ENCODE peak calls at places on chromosomes 7 and 10, in four cellular contexts. One of them, this sample, is unnamed.

GRCh38 chr7:32088336-32088975 is 18.2 kb upstream of the PDE1C start:
- DNase-seq in K562: no peak
- DNase-seq in WTC11: no peak
- DNase-seq in GM12878: no peak
- DNase-seq in this sample: no peak

GRCh38 chr10:7085913-7086589 is 324.8 kb downstream of the SFMBT2 start:
- DNase-seq in K562: peak
- DNase-seq in WTC11: peak
- DNase-seq in GM12878: no peak
- DNase-seq in this sample: no peak

GRCh38 chr7:102992820-102993531 is 80.2 kb downstream of the LRRC17 start:
- DNase-seq in K562: peak
- DNase-seq in WTC11: no peak
- DNase-seq in GM12878: no peak
- DNase-seq in this sample: no peak

GRCh38 chr7:142357953-142358520 is 100.2 kb upstream of the PRSS58 start:
- DNase-seq in K562: peak
- DNase-seq in WTC11: peak
- DNase-seq in GM12878: peak
- DNase-seq in this sample: peak

GRCh38 chr7:140899883-140900282 is 24.8 kb downstream of the BRAF start:
- DNase-seq in K562: peak
- DNase-seq in WTC11: no peak
- DNase-seq in GM12878: no peak
- DNase-seq in this sample: peak

GRCh38 chr7:114575098-114575497 is 160.5 kb downstream of the FOXP2 start:
- DNase-seq in K562: no peak
- DNase-seq in WTC11: no peak
- DNase-seq in GM12878: no peak
- DNase-seq in this sample: no peak

GRCh38 chr7:86814980-86815379 is 171.3 kb downstream of the GRM3 start:
- DNase-seq in K562: peak
- DNase-seq in WTC11: peak
- DNase-seq in GM12878: no peak
- DNase-seq in this sample: peak

GRCh38 chr10:63521389-63522128 is at the start of gene REEP3:
- DNase-seq in K562: peak
- DNase-seq in WTC11: peak
- DNase-seq in GM12878: no peak
- DNase-seq in this sample: peak

GRCh38 chr10:118096022-118096421 is 49.3 kb upstream of the RAB11FIP2 start:
- DNase-seq in K562: no peak
- DNase-seq in WTC11: no peak
- DNase-seq in GM12878: no peak
- DNase-seq in this sample: peak

GRCh38 chr10:34967411-34967880 is 122.7 kb downstream of the CUL2 start:
- DNase-seq in K562: no peak
- DNase-seq in WTC11: no peak
- DNase-seq in GM12878: no peak
- DNase-seq in this sample: no peak

GRCh38 chr7:73899731-73900142 is 38.8 kb downstream of the TMEM270 start:
- DNase-seq in K562: no peak
- DNase-seq in WTC11: no peak
- DNase-seq in GM12878: no peak
- DNase-seq in this sample: no peak

GRCh38 chr10:117212176-117212575 is 14.9 kb downstream of the KCNK18 start:
- DNase-seq in K562: no peak
- DNase-seq in WTC11: no peak
- DNase-seq in GM12878: no peak
- DNase-seq in this sample: no peak

GRCh38 chr7:44290250-44290616 is 35.2 kb downstream of the CAMK2B start:
- DNase-seq in K562: no peak
- DNase-seq in WTC11: peak
- DNase-seq in GM12878: no peak
- DNase-seq in this sample: peak

GRCh38 chr10:2839081-2839725 is 228.1 kb upstream of the PFKP start:
- DNase-seq in K562: peak
- DNase-seq in WTC11: peak
- DNase-seq in GM12878: no peak
- DNase-seq in this sample: peak

GRCh38 chr10:78934499-78934898 is 134.3 kb upstream of the ZMIZ1 start:
- DNase-seq in K562: no peak
- DNase-seq in WTC11: no peak
- DNase-seq in GM12878: no peak
- DNase-seq in this sample: no peak

GRCh38 chr10:11424456-11425287 is 186.8 kb downstream of the USP6NL start:
- DNase-seq in K562: peak
- DNase-seq in WTC11: peak
- DNase-seq in GM12878: no peak
- DNase-seq in this sample: peak

GRCh38 chr7:17598305-17598704 is 299.9 kb downstream of the AHR start:
- DNase-seq in K562: no peak
- DNase-seq in WTC11: no peak
- DNase-seq in GM12878: no peak
- DNase-seq in this sample: no peak

GRCh38 chr7:118918556-118918955 is 694.1 kb downstream of the ANKRD7 start:
- DNase-seq in K562: peak
- DNase-seq in WTC11: no peak
- DNase-seq in GM12878: no peak
- DNase-seq in this sample: peak

GRCh38 chr10:128130051-128130450 is 3.8 kb upstream of the MKI67 start:
- DNase-seq in K562: no peak
- DNase-seq in WTC11: no peak
- DNase-seq in GM12878: no peak
- DNase-seq in this sample: no peak

GRCh38 chr7:83366629-83367028 is 203.9 kb upstream of the PCLO start:
- DNase-seq in K562: no peak
- DNase-seq in WTC11: no peak
- DNase-seq in GM12878: no peak
- DNase-seq in this sample: no peak

GRCh38 chr10:100303724-100304319 is 17.3 kb upstream of the BLOC1S2 start:
- DNase-seq in K562: peak
- DNase-seq in WTC11: no peak
- DNase-seq in GM12878: no peak
- DNase-seq in this sample: peak

GRCh38 chr7:46387646-46388045 is 466.6 kb upstream of the IGFBP3 start:
- DNase-seq in K562: no peak
- DNase-seq in WTC11: no peak
- DNase-seq in GM12878: no peak
- DNase-seq in this sample: no peak

GRCh38 chr10:30445716-30446115 is 11.7 kb downstream of the MAP3K8 start:
- DNase-seq in K562: no peak
- DNase-seq in WTC11: no peak
- DNase-seq in GM12878: no peak
- DNase-seq in this sample: no peak

GRCh38 chr10:77160679-77161078 is 476.9 kb downstream of the KCNMA1 start:
- DNase-seq in K562: no peak
- DNase-seq in WTC11: no peak
- DNase-seq in GM12878: no peak
- DNase-seq in this sample: no peak

GRCh38 chr7:135180122-135180521 is 9.6 kb upstream of the CYREN start:
- DNase-seq in K562: no peak
- DNase-seq in WTC11: no peak
- DNase-seq in GM12878: peak
- DNase-seq in this sample: no peak

GRCh38 chr7:92705831-92706230 is 115.6 kb upstream of the FAM133B start:
- DNase-seq in K562: no peak
- DNase-seq in WTC11: no peak
- DNase-seq in GM12878: no peak
- DNase-seq in this sample: no peak

GRCh38 chr7:6271091-6271658 is 1.2 kb downstream of the CYTH3 start:
- DNase-seq in K562: no peak
- DNase-seq in WTC11: peak
- DNase-seq in GM12878: no peak
- DNase-seq in this sample: peak

GRCh38 chr10:4280481-4281206 is 495.6 kb upstream of the KLF6 start:
- DNase-seq in K562: no peak
- DNase-seq in WTC11: no peak
- DNase-seq in GM12878: no peak
- DNase-seq in this sample: no peak

GRCh38 chr7:140873473-140873872 is 51.3 kb downstream of the BRAF start:
- DNase-seq in K562: no peak
- DNase-seq in WTC11: no peak
- DNase-seq in GM12878: no peak
- DNase-seq in this sample: no peak

GRCh38 chr7:159142204-159142603 is 2.5 kb downstream of the VIPR2 start:
- DNase-seq in K562: no peak
- DNase-seq in WTC11: no peak
- DNase-seq in GM12878: no peak
- DNase-seq in this sample: no peak

GRCh38 chr10:69237528-69238159 is 17.5 kb downstream of the HKDC1 start:
- DNase-seq in K562: peak
- DNase-seq in WTC11: peak
- DNase-seq in GM12878: no peak
- DNase-seq in this sample: peak

GRCh38 chr10:96044686-96045085 is 1.3 kb downstream of the CCNJ start:
- DNase-seq in K562: peak
- DNase-seq in WTC11: no peak
- DNase-seq in GM12878: no peak
- DNase-seq in this sample: no peak

GRCh38 chr7:28787116-28787515 is 171.0 kb downstream of the TRIL start:
- DNase-seq in K562: no peak
- DNase-seq in WTC11: no peak
- DNase-seq in GM12878: no peak
- DNase-seq in this sample: no peak

GRCh38 chr7:82472966-82473365 is 29.4 kb upstream of the CACNA2D1 start:
- DNase-seq in K562: no peak
- DNase-seq in WTC11: no peak
- DNase-seq in GM12878: no peak
- DNase-seq in this sample: no peak

GRCh38 chr10:71270301-71270777 is 48.7 kb upstream of the SLC29A3 start:
- DNase-seq in K562: peak
- DNase-seq in WTC11: peak
- DNase-seq in GM12878: no peak
- DNase-seq in this sample: peak

GRCh38 chr7:74604326-74605020 is 53.0 kb upstream of the GTF2I start:
- DNase-seq in K562: no peak
- DNase-seq in WTC11: no peak
- DNase-seq in GM12878: no peak
- DNase-seq in this sample: no peak

GRCh38 chr7:155885162-155886160 is 73.2 kb upstream of the SHH start:
- DNase-seq in K562: no peak
- DNase-seq in WTC11: no peak
- DNase-seq in GM12878: no peak
- DNase-seq in this sample: no peak

DNA sequence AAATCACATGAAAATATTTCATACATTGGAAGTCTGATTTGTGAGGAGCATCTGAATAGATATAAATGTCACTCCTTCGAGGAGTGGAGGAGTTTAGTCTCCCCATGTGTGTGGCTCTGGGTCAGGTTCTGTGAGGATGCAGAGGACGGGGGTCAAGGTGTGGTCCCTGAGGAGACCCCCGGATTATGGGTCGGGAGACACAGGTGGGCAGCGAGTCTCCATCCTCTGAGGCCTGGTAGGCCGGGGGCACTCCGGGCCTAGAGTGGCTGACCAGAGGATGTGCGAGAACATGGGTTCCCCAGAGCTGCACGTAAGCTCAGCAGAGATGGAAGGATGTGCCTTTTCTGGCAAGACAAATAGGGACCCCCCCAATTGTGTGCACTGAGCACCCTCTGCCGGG is 93.4 kb upstream of the TCERG1L start:
- DNase-seq in K562: no peak
- DNase-seq in WTC11: no peak
- DNase-seq in GM12878: no peak
- DNase-seq in this sample: no peak
- TF ChIP-seq USF1 in K562: no peak
- TF ChIP-seq USF1 in WTC11: no peak
- TF ChIP-seq USF1 in GM12878: no peak
- TF ChIP-seq USF1 in this sample: no peak

GRCh38 chr10:131577178-131577555 is 265.6 kb upstream of the TCERG1L start:
- DNase-seq in K562: no peak
- DNase-seq in WTC11: no peak
- DNase-seq in GM12878: no peak
- DNase-seq in this sample: no peak

GRCh38 chr10:131576341-131577177 is 265.0 kb upstream of the TCERG1L start:
- DNase-seq in K562: no peak
- DNase-seq in WTC11: no peak
- DNase-seq in GM12878: no peak
- DNase-seq in this sample: no peak

GRCh38 chr10:131574363-131574706 is 262.8 kb upstream of the TCERG1L start:
- DNase-seq in K562: no peak
- DNase-seq in WTC11: no peak
- DNase-seq in GM12878: no peak
- DNase-seq in this sample: no peak

GRCh38 chr10:131574707-131575430 is 263.3 kb upstream of the TCERG1L start:
- DNase-seq in K562: no peak
- DNase-seq in WTC11: no peak
- DNase-seq in GM12878: no peak
- DNase-seq in this sample: no peak

DNA sequence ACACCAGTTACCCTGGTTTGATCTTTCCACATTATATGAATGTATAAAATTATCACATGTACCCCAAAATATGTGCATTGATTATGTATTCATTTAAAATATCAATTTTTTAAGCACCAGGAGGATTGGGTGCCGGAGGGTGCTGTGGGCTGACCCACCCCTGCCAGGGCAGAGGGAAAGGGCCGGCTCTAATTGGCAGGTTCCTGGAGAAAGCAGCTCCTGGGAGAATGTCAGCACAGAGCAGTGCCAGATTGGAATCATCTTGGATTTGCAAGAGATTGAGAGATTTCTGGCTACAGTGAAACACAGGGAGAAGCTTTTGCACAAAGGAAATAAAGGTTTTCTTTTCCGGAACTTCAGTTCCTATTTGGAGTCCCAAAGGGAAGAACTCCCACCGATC is 264.4 kb upstream of the TCERG1L start:
- DNase-seq in K562: no peak
- DNase-seq in WTC11: no peak
- DNase-seq in GM12878: no peak
- DNase-seq in this sample: no peak
- TF ChIP-seq USF1 in K562: no peak
- TF ChIP-seq USF1 in WTC11: no peak
- TF ChIP-seq USF1 in GM12878: no peak
- TF ChIP-seq USF1 in this sample: no peak

GRCh38 chr7:23971031-23971430 is 261.0 kb downstream of the STK31 start:
- DNase-seq in K562: no peak
- DNase-seq in WTC11: no peak
- DNase-seq in GM12878: no peak
- DNase-seq in this sample: no peak
- TF ChIP-seq USF1 in K562: no peak
- TF ChIP-seq USF1 in WTC11: no peak
- TF ChIP-seq USF1 in GM12878: no peak
- TF ChIP-seq USF1 in this sample: no peak

GRCh38 chr7:1845536-1846311 is 175.6 kb downstream of the ELFN1 start:
- DNase-seq in K562: no peak
- DNase-seq in WTC11: no peak
- DNase-seq in GM12878: no peak
- DNase-seq in this sample: peak
- TF ChIP-seq USF1 in K562: no peak
- TF ChIP-seq USF1 in WTC11: no peak
- TF ChIP-seq USF1 in GM12878: no peak
- TF ChIP-seq USF1 in this sample: no peak